ENCODE peak calls at places on chromosomes 5 and 9, in four cellular contexts. L, P, S and E are unnamed samples.

GRCh38 chr5:916441-917293 is 24.0 kb downstream of the TRIP13 start:
- DNase-seq in L (no peak), P (no peak), S (peak), E (no peak)

GRCh38 chr9:83708515-83709158 is 879 bp upstream of the UBQLN1 start:
- DNase-seq in L (peak), P (peak), S (peak), E (no peak)

GRCh38 chr9:38319496-38320173 is 72.9 kb upstream of the ALDH1B1 start:
- DNase-seq in L (no peak), P (no peak), S (no peak), E (no peak)

GRCh38 chr5:172010278-172010677 is 3.8 kb upstream of the FBXW11 start:
- DNase-seq in L (no peak), P (no peak), S (no peak), E (no peak)

GRCh38 chr5:176747670-176748072 is 62.7 kb upstream of the UNC5A start:
- DNase-seq in L (no peak), P (no peak), S (peak), E (no peak)

GRCh38 chr5:64789457-64789856 is 20.7 kb downstream of the CWC27 start:
- DNase-seq in L (no peak), P (no peak), S (no peak), E (no peak)

GRCh38 chr5:150945501-150945900 is 40.7 kb upstream of the ZNF300 start:
- DNase-seq in L (no peak), P (no peak), S (no peak), E (no peak)

GRCh38 chr9:16455842-16456241 is 414.6 kb downstream of the BNC2 start:
- DNase-seq in L (no peak), P (no peak), S (no peak), E (no peak)

GRCh38 chr5:117299940-117300339 is 725.3 kb upstream of the SEMA6A start:
- DNase-seq in L (no peak), P (no peak), S (no peak), E (peak)

GRCh38 chr5:38319486-38319885 is 61.1 kb downstream of the EGFLAM start:
- DNase-seq in L (no peak), P (no peak), S (no peak), E (no peak)

GRCh38 chr5:172953776-172954189 is 5.4 kb upstream of the RPL26L1 start:
- DNase-seq in L (no peak), P (no peak), S (no peak), E (no peak)

GRCh38 chr5:36162810-36163486 is 11.0 kb downstream of the SKP2 start:
- DNase-seq in L (no peak), P (no peak), S (no peak), E (no peak)

GRCh38 chr5:10454591-10455272 is 13.1 kb downstream of the ROPN1L start:
- DNase-seq in L (no peak), P (no peak), S (no peak), E (no peak)

GRCh38 chr9:83715794-83716193 is 8.0 kb upstream of the UBQLN1 start:
- DNase-seq in L (no peak), P (no peak), S (no peak), E (no peak)

GRCh38 chr5:112205840-112206239 is 213.2 kb downstream of the EPB41L4A start:
- DNase-seq in L (no peak), P (no peak), S (no peak), E (no peak)

GRCh38 chr5:79547429-79547822 is 33.5 kb upstream of the HOMER1 start:
- DNase-seq in L (no peak), P (no peak), S (no peak), E (no peak)

GRCh38 chr5:150082889-150083288 is 3.5 kb downstream of the CSF1R start:
- DNase-seq in L (no peak), P (no peak), S (no peak), E (no peak)

GRCh38 chr5:117177302-117177701 is 602.7 kb upstream of the SEMA6A start:
- DNase-seq in L (no peak), P (no peak), S (no peak), E (peak)

GRCh38 chr9:113973963-113974413 is 97.9 kb downstream of the ZNF618 start:
- DNase-seq in L (no peak), P (no peak), S (no peak), E (no peak)

GRCh38 chr5:142095035-142095434 is 13.5 kb upstream of the NDFIP1 start:
- DNase-seq in L (peak), P (no peak), S (no peak), E (no peak)

GRCh38 chr5:9765421-9765820 is 135.3 kb upstream of the TAS2R1 start:
- DNase-seq in L (no peak), P (no peak), S (no peak), E (no peak)

GRCh38 chr9:129889936-129890717 is 54.9 kb downstream of the USP20 start:
- DNase-seq in L (peak), P (no peak), S (no peak), E (no peak)

GRCh38 chr9:98807070-98807810 is at the start of gene GALNT12:
- DNase-seq in L (peak), P (peak), S (no peak), E (no peak)

GRCh38 chr5:57662991-57663390 is 180.4 kb upstream of the ACTBL2 start:
- DNase-seq in L (no peak), P (no peak), S (no peak), E (no peak)

GRCh38 chr5:14068136-14068535 is 75.0 kb upstream of the TRIO start:
- DNase-seq in L (no peak), P (no peak), S (no peak), E (no peak)

GRCh38 chr9:14403112-14403511 is 89.2 kb upstream of the NFIB start:
- DNase-seq in L (no peak), P (no peak), S (no peak), E (no peak)

GRCh38 chr9:18018241-18018640 is 439.4 kb downstream of the SH3GL2 start:
- DNase-seq in L (no peak), P (no peak), S (no peak), E (no peak)

GRCh38 chr5:155050384-155051019 is 36.9 kb downstream of the KIF4B start:
- DNase-seq in L (no peak), P (no peak), S (no peak), E (no peak)

GRCh38 chr5:4374866-4375265 is 765.3 kb upstream of the ADAMTS16 start:
- DNase-seq in L (no peak), P (no peak), S (no peak), E (no peak)

GRCh38 chr5:154754460-154755360 is 467 bp upstream of the LARP1 start:
- DNase-seq in L (peak), P (peak), S (peak), E (peak)

GRCh38 chr5:109242518-109242917 is 167.3 kb downstream of the PJA2 start:
- DNase-seq in L (no peak), P (no peak), S (no peak), E (no peak)

GRCh38 chr5:140611020-140611521 is 21.9 kb downstream of the CD14 start:
- DNase-seq in L (no peak), P (no peak), S (no peak), E (no peak)

GRCh38 chr5:1726956-1727355 is 72.7 kb downstream of the MRPL36 start:
- DNase-seq in L (no peak), P (no peak), S (peak), E (no peak)